ENCODE peak calls at places on chromosomes 3 and 15, in four cellular contexts. One of them, this sample, is unnamed.

GRCh38 chr3:43953375-43953774 is 262.6 kb downstream of the ABHD5 start:
- DNase-seq in mammary epithelial cell: no peak
- DNase-seq in fibroblast of lung: no peak
- DNase-seq in CD8-positive, alpha-beta memory T cell: no peak
- DNase-seq in this sample: no peak

GRCh38 chr3:25447285-25447684 is 19.2 kb downstream of the RARB start:
- DNase-seq in mammary epithelial cell: no peak
- DNase-seq in fibroblast of lung: no peak
- DNase-seq in CD8-positive, alpha-beta memory T cell: no peak
- DNase-seq in this sample: no peak

GRCh38 chr3:13463618-13464400 is 16.3 kb upstream of the HDAC11 start:
- DNase-seq in mammary epithelial cell: no peak
- DNase-seq in fibroblast of lung: no peak
- DNase-seq in CD8-positive, alpha-beta memory T cell: no peak
- DNase-seq in this sample: no peak

GRCh38 chr15:77455696-77456293 is 35.1 kb downstream of the HMG20A start:
- DNase-seq in mammary epithelial cell: no peak
- DNase-seq in fibroblast of lung: peak; percentile 84
- DNase-seq in CD8-positive, alpha-beta memory T cell: no peak
- DNase-seq in this sample: no peak

GRCh38 chr3:102466001-102466400 is 31.2 kb downstream of the ZPLD1 start:
- DNase-seq in mammary epithelial cell: no peak
- DNase-seq in fibroblast of lung: no peak
- DNase-seq in CD8-positive, alpha-beta memory T cell: no peak
- DNase-seq in this sample: no peak

GRCh38 chr15:34793071-34793470 is 2.3 kb downstream of the ACTC1 start:
- DNase-seq in mammary epithelial cell: no peak
- DNase-seq in fibroblast of lung: no peak
- DNase-seq in CD8-positive, alpha-beta memory T cell: no peak
- DNase-seq in this sample: no peak

GRCh38 chr3:128349963-128350599 is 116.6 kb downstream of the DNAJB8 start:
- DNase-seq in mammary epithelial cell: no peak
- DNase-seq in fibroblast of lung: no peak
- DNase-seq in CD8-positive, alpha-beta memory T cell: no peak
- DNase-seq in this sample: peak; percentile 50

GRCh38 chr3:17908399-17909191 is 166.2 kb upstream of the TBC1D5 start:
- DNase-seq in mammary epithelial cell: no peak
- DNase-seq in fibroblast of lung: no peak
- DNase-seq in CD8-positive, alpha-beta memory T cell: no peak
- DNase-seq in this sample: no peak

GRCh38 chr3:184498986-184499606 is 62.5 kb upstream of the EPHB3 start:
- DNase-seq in mammary epithelial cell: no peak
- DNase-seq in fibroblast of lung: no peak
- DNase-seq in CD8-positive, alpha-beta memory T cell: no peak
- DNase-seq in this sample: no peak

GRCh38 chr3:121542924-121543323 is 2.9 kb downstream of the POLQ start:
- DNase-seq in mammary epithelial cell: peak; percentile 3
- DNase-seq in fibroblast of lung: no peak
- DNase-seq in CD8-positive, alpha-beta memory T cell: no peak
- DNase-seq in this sample: no peak

GRCh38 chr15:25862087-25862468 is 1.0 kb downstream of the ATP10A start:
- DNase-seq in mammary epithelial cell: no peak
- DNase-seq in fibroblast of lung: peak; percentile 29
- DNase-seq in CD8-positive, alpha-beta memory T cell: no peak
- DNase-seq in this sample: peak; percentile 72

GRCh38 chr3:10945683-10946287 is 46.8 kb upstream of the SLC6A1 start:
- DNase-seq in mammary epithelial cell: peak; percentile 33
- DNase-seq in fibroblast of lung: peak; percentile 21
- DNase-seq in CD8-positive, alpha-beta memory T cell: peak; percentile 8
- DNase-seq in this sample: peak; percentile 65

GRCh38 chr3:38647217-38647970 is 2.1 kb downstream of the SCN5A start:
- DNase-seq in mammary epithelial cell: no peak
- DNase-seq in fibroblast of lung: no peak
- DNase-seq in CD8-positive, alpha-beta memory T cell: no peak
- DNase-seq in this sample: peak; percentile 42

GRCh38 chr15:40323953-40324937 is 753 bp downstream of the INAFM2 start:
- DNase-seq in mammary epithelial cell: no peak
- DNase-seq in fibroblast of lung: no peak
- DNase-seq in CD8-positive, alpha-beta memory T cell: peak; percentile 32
- DNase-seq in this sample: no peak

GRCh38 chr15:100078511-100079220 is 263.1 kb downstream of the ADAMTS17 start:
- DNase-seq in mammary epithelial cell: peak; percentile 76
- DNase-seq in fibroblast of lung: peak; percentile 68
- DNase-seq in CD8-positive, alpha-beta memory T cell: no peak
- DNase-seq in this sample: no peak

GRCh38 chr15:63519548-63520178 is 15.3 kb downstream of the USP3 start:
- DNase-seq in mammary epithelial cell: no peak
- DNase-seq in fibroblast of lung: no peak
- DNase-seq in CD8-positive, alpha-beta memory T cell: no peak
- DNase-seq in this sample: no peak
- H3K4me1 ChIP-seq in mammary epithelial cell: peaks cover 57% of the 10 kb centered on the region
- H3K4me1 ChIP-seq in fibroblast of lung: peaks cover 20% of the 10 kb centered on the region
- H3K4me1 ChIP-seq in CD8-positive, alpha-beta memory T cell: peaks cover 90% of the 10 kb centered on the region
- H3K4me1 ChIP-seq in this sample: no peaks in the 10 kb centered on the region

GRCh38 chr15:55279100-55279745 is 10.4 kb downstream of the RAB27A start:
- DNase-seq in mammary epithelial cell: no peak
- DNase-seq in fibroblast of lung: no peak
- DNase-seq in CD8-positive, alpha-beta memory T cell: no peak
- DNase-seq in this sample: no peak
- H3K4me1 ChIP-seq in mammary epithelial cell: peaks cover 31% of the 10 kb centered on the region
- H3K4me1 ChIP-seq in fibroblast of lung: peaks cover 24% of the 10 kb centered on the region
- H3K4me1 ChIP-seq in CD8-positive, alpha-beta memory T cell: peaks cover 86% of the 10 kb centered on the region
- H3K4me1 ChIP-seq in this sample: peaks cover 30% of the 10 kb centered on the region

DNA sequence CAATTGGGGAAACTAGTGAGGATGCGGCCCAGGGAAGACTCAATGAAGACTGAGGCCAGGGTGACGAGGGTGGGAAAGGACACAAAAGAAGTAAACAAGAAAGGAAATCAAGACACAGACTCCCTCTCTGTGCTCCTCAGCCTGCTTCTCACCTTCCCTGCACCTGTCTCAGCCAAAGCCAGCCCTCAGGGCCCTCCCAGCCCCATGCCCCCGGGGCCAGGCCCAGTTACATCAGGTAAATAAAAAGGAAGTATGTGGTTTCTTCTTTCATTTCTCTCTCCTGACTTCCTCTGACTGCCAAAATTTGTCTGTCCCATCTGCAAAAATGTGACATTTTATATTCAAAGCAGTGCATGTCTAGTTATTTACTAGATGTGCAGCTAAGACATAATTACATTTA is 328.0 kb downstream of the UACA start:
- DNase-seq in mammary epithelial cell: no peak
- DNase-seq in fibroblast of lung: no peak
- DNase-seq in CD8-positive, alpha-beta memory T cell: peak; percentile 12
- DNase-seq in this sample: no peak
- H3K4me1 ChIP-seq in mammary epithelial cell: peaks cover 10% of the 10 kb centered on the region
- H3K4me1 ChIP-seq in fibroblast of lung: no peaks in the 10 kb centered on the region
- H3K4me1 ChIP-seq in CD8-positive, alpha-beta memory T cell: peaks cover 26% of the 10 kb centered on the region
- H3K4me1 ChIP-seq in this sample: no peaks in the 10 kb centered on the region

DNA sequence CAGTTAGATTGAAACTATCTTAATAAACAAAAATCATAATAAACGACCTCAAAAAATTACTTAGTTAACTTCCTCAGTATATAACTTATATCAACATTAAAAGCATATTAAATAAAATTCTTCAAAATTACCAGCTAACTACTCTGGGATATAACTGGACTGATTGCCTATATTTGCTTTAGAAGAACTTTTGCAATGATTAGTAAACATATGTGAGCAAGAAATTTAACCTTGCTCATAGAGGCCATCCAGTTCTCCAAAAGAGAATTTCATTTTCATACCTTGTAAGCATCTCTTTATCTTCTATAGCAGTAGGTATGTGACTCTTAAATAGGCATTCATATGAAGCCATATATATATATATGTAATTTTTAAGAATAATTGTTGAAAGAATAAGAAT is 24.9 kb downstream of the MBNL1 start:
- DNase-seq in mammary epithelial cell: no peak
- DNase-seq in fibroblast of lung: no peak
- DNase-seq in CD8-positive, alpha-beta memory T cell: no peak
- DNase-seq in this sample: no peak
- H3K4me1 ChIP-seq in mammary epithelial cell: peaks cover 7% of the 10 kb centered on the region
- H3K4me1 ChIP-seq in fibroblast of lung: peaks cover 10% of the 10 kb centered on the region
- H3K4me1 ChIP-seq in CD8-positive, alpha-beta memory T cell: peaks cover 79% of the 10 kb centered on the region
- H3K4me1 ChIP-seq in this sample: peaks cover 97% of the 10 kb centered on the region

GRCh38 chr15:60933914-60934885 is 294.9 kb downstream of the RORA start:
- DNase-seq in mammary epithelial cell: peak; percentile 25
- DNase-seq in fibroblast of lung: peak; percentile 21
- DNase-seq in CD8-positive, alpha-beta memory T cell: no peak
- DNase-seq in this sample: no peak

GRCh38 chr15:60923925-60924324 is 305.2 kb downstream of the RORA start:
- DNase-seq in mammary epithelial cell: no peak
- DNase-seq in fibroblast of lung: no peak
- DNase-seq in CD8-positive, alpha-beta memory T cell: no peak
- DNase-seq in this sample: no peak

GRCh38 chr15:60928210-60928609 is 300.9 kb downstream of the RORA start:
- DNase-seq in mammary epithelial cell: no peak
- DNase-seq in fibroblast of lung: no peak
- DNase-seq in CD8-positive, alpha-beta memory T cell: no peak
- DNase-seq in this sample: no peak

GRCh38 chr15:60932051-60932915 is 296.8 kb downstream of the RORA start:
- DNase-seq in mammary epithelial cell: peak; percentile 93
- DNase-seq in fibroblast of lung: peak; percentile 80
- DNase-seq in CD8-positive, alpha-beta memory T cell: peak; percentile 5
- DNase-seq in this sample: no peak

DNA sequence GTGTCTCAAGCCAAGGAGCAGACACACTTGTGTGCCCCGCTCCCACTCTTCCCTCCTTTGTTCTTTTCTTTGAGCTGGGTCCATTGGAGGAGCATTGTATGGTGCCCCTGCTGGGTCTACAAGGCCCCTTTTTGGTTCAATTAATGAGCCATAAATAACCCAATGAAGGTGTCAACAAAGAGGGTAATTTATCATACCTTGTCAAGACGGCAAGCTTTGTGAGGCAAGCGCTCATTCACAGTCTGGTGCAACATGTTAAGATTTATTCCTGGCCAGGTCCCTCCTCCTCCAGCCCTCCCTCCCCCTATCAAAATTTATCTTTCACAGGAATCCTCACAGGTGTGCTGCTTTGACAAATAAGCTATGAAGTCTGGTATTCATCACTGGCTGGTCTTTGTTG is 300.1 kb downstream of the RORA start:
- DNase-seq in mammary epithelial cell: no peak
- DNase-seq in fibroblast of lung: no peak
- DNase-seq in CD8-positive, alpha-beta memory T cell: no peak
- DNase-seq in this sample: no peak
- H3K4me1 ChIP-seq in mammary epithelial cell: peaks cover 23% of the 10 kb centered on the region
- H3K4me1 ChIP-seq in fibroblast of lung: no peaks in the 10 kb centered on the region
- H3K4me1 ChIP-seq in CD8-positive, alpha-beta memory T cell: no peaks in the 10 kb centered on the region
- H3K4me1 ChIP-seq in this sample: peaks cover 4% of the 10 kb centered on the region

This sample was measured in sigmoid colon.